ENCODE peak calls at places on chromosomes 2 and 18, in ten cellular contexts. V is astrocyte, B is A673, N is aorta, S is Peyer's patch, Z is tibial artery, A is pancreas, D is heart right ventricle, U is GM23248, O is uterus. W is an unnamed sample. For H3K36me3 and H3K9me3, the result is how much of the 10 kb centered on the place peaks cover.

GRCh38 chr18:46293699-46294300 is 189.6 kb downstream of the HAUS1 start:
- DNase-seq in Z (no peak), V (no peak), U (no peak), A (no peak), D (no peak), O (no peak), B (peak), S (no peak), N (no peak), W (no peak)

GRCh38 chr2:8644605-8645175 is 37.2 kb upstream of the ID2 start:
- DNase-seq in B (no peak), Z (peak), N (peak), A (no peak), S (no peak), V (no peak), O (no peak), D (peak), U (no peak), W (no peak)

GRCh38 chr2:1600191-1601063 is 143.9 kb downstream of the PXDN start:
- DNase-seq in V (no peak), D (peak), S (no peak), O (no peak), U (no peak), Z (no peak), A (no peak), B (no peak), N (no peak), W (no peak)

GRCh38 chr2:240792658-240793312 is 27.2 kb downstream of the KIF1A start:
- DNase-seq in N (peak), Z (no peak), D (no peak), S (no peak), U (no peak), V (no peak), O (no peak), A (no peak), B (no peak), W (no peak)

GRCh38 chr2:29347774-29348465 is 232.7 kb downstream of the CLIP4 start:
- DNase-seq in V (no peak), A (no peak), O (no peak), S (no peak), B (no peak), Z (no peak), N (no peak), D (no peak), U (no peak), W (no peak)

GRCh38 chr18:56984731-56985130 is 162.2 kb upstream of the BOD1L2 start:
- DNase-seq in D (no peak), U (no peak), A (peak), S (no peak), Z (no peak), N (no peak), O (no peak), B (no peak), V (no peak), W (no peak)

GRCh38 chr2:170716851-170717598 is 1.9 kb downstream of the SP5 start:
- DNase-seq in O (peak), N (peak), V (no peak), U (peak), S (no peak), Z (peak), D (no peak), B (peak), A (no peak), W (no peak)

GRCh38 chr18:77105680-77106079 is 26.9 kb downstream of the MBP start:
- DNase-seq in V (no peak), B (no peak), D (no peak), S (no peak), A (no peak), O (no peak), U (no peak), N (no peak), Z (no peak), W (no peak)

GRCh38 chr18:26547302-26548143 is 830 bp downstream of the KCTD1 start:
- DNase-seq in U (peak), N (peak), D (peak), A (peak), O (peak), V (peak), Z (peak), S (peak), B (peak), W (no peak)

GRCh38 chr18:44229693-44230108 is 451.0 kb upstream of the SETBP1 start:
- DNase-seq in B (no peak), A (peak), S (no peak), D (peak), Z (peak), V (peak), O (peak), U (peak), N (peak), W (no peak)

GRCh38 chr18:55405655-55406373 is 182.2 kb downstream of the TCF4 start:
- DNase-seq in B (peak), A (peak), S (no peak), O (peak), N (peak), U (peak), Z (peak), D (peak), V (peak), W (peak)

DNA sequence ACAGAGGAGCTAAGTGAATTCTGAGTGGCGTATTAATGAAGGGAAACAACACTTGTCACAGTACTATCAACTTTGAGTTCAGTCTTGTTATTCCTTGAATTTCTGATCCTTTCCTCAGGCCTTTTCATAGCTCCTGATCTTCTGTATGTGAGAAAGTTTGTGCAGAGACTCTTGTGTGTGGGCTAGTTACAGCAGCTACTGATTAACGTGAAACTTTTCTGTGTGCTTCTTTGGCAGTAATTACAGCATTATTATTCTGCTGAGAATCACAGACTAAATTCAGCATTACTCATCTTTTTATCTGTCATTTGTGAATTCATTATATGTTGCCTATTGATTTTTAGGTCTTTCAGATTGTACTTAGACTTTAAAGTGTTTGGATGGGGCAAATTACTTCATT is 36.0 kb downstream of the CREB1 start:
- DNase-seq in Z (no peak), V (no peak), S (no peak), U (no peak), N (no peak), A (no peak), D (no peak), O (no peak), B (no peak), W (no peak)
- H3K36me3 ChIP-seq in Z (under half), V (under half), S (under half), U (under half), N (under half), A (under half), D (under half), O (under half), B (under half), W (under half)

GRCh38 chr2:42196070-42196402 is 26.9 kb downstream of the EML4 start:
- DNase-seq in O (no peak), D (no peak), B (no peak), V (no peak), A (no peak), Z (no peak), U (no peak), S (no peak), N (no peak), W (no peak)
- H3K4me3 ChIP-seq in O (no peak), D (no peak), B (no peak), V (no peak), A (peak), Z (no peak), U (no peak), S (no peak), N (no peak), W (no peak)

GRCh38 chr2:2812117-2812516 is 481.0 kb upstream of the MYT1L start:
- DNase-seq in U (no peak), A (no peak), N (peak), D (no peak), Z (no peak), O (no peak), S (no peak), B (no peak), V (no peak), W (no peak)

GRCh38 chr2:2812648-2813047 is 481.6 kb upstream of the MYT1L start:
- DNase-seq in N (peak), U (no peak), B (no peak), O (no peak), A (no peak), Z (no peak), D (no peak), S (no peak), V (no peak), W (no peak)

GRCh38 chr2:2810504-2810903 is 479.4 kb upstream of the MYT1L start:
- DNase-seq in D (no peak), V (no peak), A (no peak), O (no peak), B (no peak), N (no peak), U (no peak), Z (no peak), S (no peak), W (no peak)

GRCh38 chr2:2808551-2809058 is 477.5 kb upstream of the MYT1L start:
- DNase-seq in D (no peak), V (no peak), U (no peak), O (no peak), S (no peak), Z (no peak), N (peak), A (no peak), B (no peak), W (no peak)

GRCh38 chr2:2809771-2810170 is 478.7 kb upstream of the MYT1L start:
- DNase-seq in N (no peak), S (no peak), V (no peak), D (no peak), U (no peak), Z (no peak), O (no peak), A (no peak), B (no peak), W (no peak)
- H3K9me3 ChIP-seq in N (under half), S (under half), V (under half), D (under half), U (under half), Z (under half), O (under half), A (under half), B (under half), W (under half)

DNA sequence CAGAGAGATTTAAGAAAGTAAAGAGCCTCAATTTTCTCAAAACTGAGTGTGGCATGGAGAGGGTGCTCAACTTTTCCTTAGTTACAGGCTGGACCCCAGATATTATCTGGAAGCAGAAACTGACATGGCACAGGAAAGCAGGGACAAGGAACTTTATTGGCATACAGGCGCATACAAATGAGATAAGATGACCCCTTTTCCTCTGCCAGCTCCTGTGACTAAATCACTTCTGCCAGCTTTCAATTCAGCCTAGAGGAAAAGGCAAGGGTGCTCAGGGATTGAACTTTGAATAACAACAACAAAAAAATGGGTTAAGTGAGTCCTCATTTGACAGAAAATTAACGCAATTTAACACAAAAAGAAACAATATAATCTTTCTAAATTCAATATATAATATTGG is 262.9 kb downstream of the CD226 start:
- DNase-seq in D (no peak), S (no peak), N (no peak), A (no peak), O (no peak), U (no peak), V (no peak), Z (no peak), B (no peak), W (no peak)
- H3K36me3 ChIP-seq in D (under half), S (under half), N (under half), A (under half), O (under half), U (under half), V (under half), Z (under half), B (under half), W (under half)

W was measured in HAP-1.